ENCODE peak calls at places on chromosome 10, in six cellular contexts. V is endothelial cell, M is choroid plexus epithelial cell, D is kidney, J is fibroblast of pulmonary artery, W is colonic mucosa. U is an unnamed sample.

GRCh38 chr10:43852644-43853214 is 204.0 kb upstream of the ZNF32 start:
- DNase-seq in M (no peak), D (no peak), W (no peak), J (no peak), V (no peak), U (no peak)

GRCh38 chr10:53209941-53210611 is 437.5 kb upstream of the MBL2 start:
- DNase-seq in J (peak; percentile 24), W (no peak), M (peak; percentile 37), D (no peak), V (no peak), U (no peak)

GRCh38 chr10:4195214-4195613 is 410.2 kb upstream of the KLF6 start:
- DNase-seq in J (no peak), D (no peak), M (no peak), W (no peak), V (no peak), U (no peak)

GRCh38 chr10:77037735-77038411 is 599.7 kb downstream of the KCNMA1 start:
- DNase-seq in W (no peak), V (no peak), D (no peak), M (no peak), J (no peak), U (no peak)

GRCh38 chr10:128875955-128876354 is 591.1 kb upstream of the MGMT start:
- DNase-seq in V (no peak), J (peak; percentile 19), W (no peak), M (peak; percentile 8), D (no peak), U (peak; percentile 4)

GRCh38 chr10:47139121-47139520 is 160.9 kb upstream of the GDF10 start:
- DNase-seq in J (no peak), V (no peak), W (no peak), D (no peak), M (peak; percentile 62), U (no peak)

GRCh38 chr10:72308320-72308987 is 34.7 kb downstream of the DDIT4 start:
- DNase-seq in W (peak; percentile 84), D (peak; percentile 77), M (peak; percentile 93), J (peak; percentile 98), V (no peak), U (peak; percentile 88)

GRCh38 chr10:77553966-77554365 is 83.6 kb downstream of the KCNMA1 start:
- DNase-seq in W (no peak), V (no peak), J (no peak), M (no peak), D (no peak), U (no peak)

GRCh38 chr10:58956926-58957325 is 219.5 kb upstream of the PHYHIPL start:
- DNase-seq in M (no peak), W (no peak), V (no peak), D (no peak), J (no peak), U (no peak)

GRCh38 chr10:61965694-61966284 is 64.3 kb downstream of the ARID5B start:
- DNase-seq in W (no peak), J (no peak), M (no peak), D (no peak), V (no peak), U (no peak)

GRCh38 chr10:62805139-62806092 is 896 bp downstream of the ADO start:
- DNase-seq in D (peak; percentile 87), J (peak; percentile 53), W (peak; percentile 58), V (peak; percentile 52), M (peak; percentile 53), U (peak; percentile 49)

GRCh38 chr10:57917019-57917418 is 350.7 kb downstream of the IPMK start:
- DNase-seq in M (no peak), J (no peak), D (no peak), W (no peak), V (no peak), U (no peak)

GRCh38 chr10:73865459-73866442 is 8.6 kb downstream of the CAMK2G start:
- DNase-seq in J (no peak), D (peak; percentile 80), M (no peak), W (peak; percentile 59), V (peak; percentile 40), U (no peak)

GRCh38 chr10:95572451-95572850 is 11.3 kb upstream of the SORBS1 start:
- DNase-seq in V (no peak), M (no peak), J (no peak), D (no peak), W (no peak), U (no peak)

GRCh38 chr10:49831352-49832040 is 69.4 kb upstream of the OGDHL start:
- DNase-seq in V (peak; percentile 39), D (no peak), J (peak; percentile 40), M (peak; percentile 23), W (no peak), U (no peak)

GRCh38 chr10:12790270-12790669 is 211.2 kb downstream of the CCDC3 start:
- DNase-seq in J (no peak), M (no peak), D (no peak), W (no peak), V (no peak), U (no peak)

GRCh38 chr10:78533093-78533492 is 499.4 kb downstream of the RPS24 start:
- DNase-seq in V (no peak), J (no peak), W (no peak), D (no peak), M (no peak), U (no peak)

GRCh38 chr10:70500339-70500738 is 21.8 kb downstream of the PALD1 start:
- DNase-seq in J (no peak), W (no peak), V (no peak), M (no peak), D (peak; percentile 18), U (no peak)

GRCh38 chr10:88565072-88565471 is 18.0 kb downstream of the RNLS start:
- DNase-seq in J (peak; percentile 72), D (no peak), V (no peak), M (peak; percentile 75), W (no peak), U (no peak)

GRCh38 chr10:89475137-89475536 is 60.3 kb downstream of the SLC16A12 start:
- DNase-seq in D (no peak), V (no peak), W (no peak), J (no peak), M (no peak), U (no peak)

GRCh38 chr10:72311667-72312066 is 37.9 kb downstream of the DDIT4 start:
- DNase-seq in J (no peak), M (no peak), D (no peak), W (no peak), V (no peak), U (no peak)

GRCh38 chr10:25573281-25573680 is 360.7 kb upstream of the MYO3A start:
- DNase-seq in J (no peak), W (no peak), D (no peak), V (no peak), M (no peak), U (no peak)

GRCh38 chr10:22646291-22646926 is 68.0 kb downstream of the PIP4K2A start:
- DNase-seq in J (no peak), D (no peak), M (peak; percentile 49), V (no peak), W (no peak), U (no peak)

GRCh38 chr10:59668081-59668480 is 41.6 kb downstream of the SLC16A9 start:
- DNase-seq in J (no peak), V (no peak), W (no peak), D (no peak), M (no peak), U (no peak)

GRCh38 chr10:3028444-3028843 is 38.9 kb upstream of the PFKP start:
- DNase-seq in M (no peak), W (no peak), D (no peak), V (no peak), J (no peak), U (no peak)

GRCh38 chr10:30186371-30186875 is 127.0 kb upstream of the JCAD start:
- DNase-seq in J (no peak), W (no peak), V (peak; percentile 13), M (no peak), D (no peak), U (peak; percentile 49)
- TF ChIP-seq CTCF in J (peak; percentile 22), W (no peak), V (no peak), M (peak; percentile 53), D (peak; percentile 31), U (peak; percentile 16)

GRCh38 chr10:121596668-121597503 is 1.4 kb downstream of the FGFR2 start:
- DNase-seq in M (peak; percentile 17), D (peak; percentile 83), V (peak; percentile 51), J (no peak), W (peak; percentile 55), U (peak; percentile 65)
- TF ChIP-seq CTCF in M (no peak), D (peak; percentile 30), V (no peak), J (no peak), W (no peak), U (peak; percentile 26)

GRCh38 chr10:94223702-94224370 is 138.9 kb downstream of the NOC3L start:
- DNase-seq in M (peak; percentile 19), V (no peak), J (no peak), D (no peak), W (no peak), U (no peak)

GRCh38 chr10:94220717-94221116 is 142.0 kb downstream of the NOC3L start:
- DNase-seq in V (no peak), W (no peak), M (no peak), D (no peak), J (no peak), U (no peak)

GRCh38 chr10:94224656-94225055 is 138.1 kb downstream of the NOC3L start:
- DNase-seq in D (no peak), W (no peak), J (no peak), V (no peak), M (no peak), U (no peak)

GRCh38 chr10:94230134-94230785 is 132.5 kb downstream of the NOC3L start:
- DNase-seq in M (no peak), V (no peak), J (no peak), W (no peak), D (no peak), U (no peak)

DNA sequence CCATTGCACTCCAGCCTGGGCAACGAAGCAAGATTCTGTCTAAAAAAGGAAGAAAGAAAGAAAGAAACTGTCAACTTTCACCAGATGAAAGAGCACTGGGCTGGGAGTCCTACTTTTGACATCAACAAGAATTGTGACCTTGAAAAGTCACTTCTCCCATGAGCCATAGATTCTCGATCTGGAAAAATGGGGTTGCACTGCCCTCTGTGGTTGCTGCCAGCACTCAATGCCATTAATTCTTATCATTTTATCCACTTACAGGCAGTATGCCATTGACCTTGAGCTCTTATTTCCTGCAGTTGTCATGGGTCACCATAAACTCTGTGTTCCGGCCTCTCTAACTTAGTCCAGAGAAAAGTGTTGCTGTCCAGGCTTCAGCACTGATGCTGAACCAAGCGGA is 137.2 kb downstream of the NOC3L start:
- DNase-seq in M (peak; percentile 30), J (no peak), D (no peak), V (no peak), W (no peak), U (no peak)
- TF ChIP-seq CTCF in M (peak; percentile 48), J (peak; percentile 13), D (no peak), V (no peak), W (no peak), U (no peak)

DNA sequence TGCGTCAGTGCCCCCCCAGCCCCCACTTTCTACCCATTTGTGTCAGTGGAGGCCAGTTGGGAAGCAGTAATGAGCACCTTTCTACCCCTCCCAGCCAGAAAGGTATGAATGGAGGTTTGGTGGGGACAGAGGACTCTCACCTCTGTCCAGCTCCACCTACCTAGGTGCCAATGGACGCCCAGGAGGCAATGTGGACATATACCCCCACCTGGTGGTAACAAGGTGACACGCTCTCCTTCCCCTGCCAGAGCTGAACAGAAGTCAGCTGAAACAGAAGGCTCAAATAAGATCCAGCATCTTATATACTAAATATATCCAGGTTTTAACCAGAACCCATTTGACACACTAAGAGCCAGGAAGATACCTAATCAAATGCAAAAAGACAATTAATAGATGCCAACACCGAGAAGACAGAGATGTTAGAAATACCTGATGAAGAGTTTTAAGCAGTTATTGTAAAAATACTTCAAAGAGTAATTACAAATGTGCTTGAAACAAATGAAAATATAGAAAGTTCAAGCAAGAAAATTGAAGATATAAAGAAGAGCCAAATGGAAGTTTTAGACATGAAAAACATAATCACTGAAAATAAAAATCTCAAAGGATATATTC is 18.4 kb upstream of the SORCS3 start:
- DNase-seq in M (peak; percentile 24), W (no peak), J (peak; percentile 8), V (peak; percentile 58), D (no peak), U (peak; percentile 28)
- TF ChIP-seq CTCF in M (peak; percentile 57), W (no peak), J (peak; percentile 30), V (peak; percentile 59), D (peak; percentile 35), U (no peak)